ENCODE peak calls at places on chromosome 3, in four cellular contexts. One of them, this sample, is unnamed.

GRCh38 chr3:121648219-121648958 is 12.3 kb downstream of the HCLS1 start:
- DNase-seq in choroid plexus epithelial cell: peak
- DNase-seq in breast epithelium: no peak
- DNase-seq in psoas muscle: no peak
- DNase-seq in this sample: no peak

GRCh38 chr3:74693696-74694393 is 79.4 kb upstream of the CNTN3 start:
- DNase-seq in psoas muscle: no peak
- DNase-seq in breast epithelium: no peak
- DNase-seq in choroid plexus epithelial cell: no peak
- DNase-seq in this sample: no peak

GRCh38 chr3:172102883-172103310 is 63.5 kb downstream of the FNDC3B start:
- DNase-seq in breast epithelium: no peak
- DNase-seq in psoas muscle: no peak
- DNase-seq in choroid plexus epithelial cell: no peak
- DNase-seq in this sample: no peak

GRCh38 chr3:98945006-98945626 is 43.6 kb upstream of the DCBLD2 start:
- DNase-seq in choroid plexus epithelial cell: no peak
- DNase-seq in breast epithelium: no peak
- DNase-seq in psoas muscle: no peak
- DNase-seq in this sample: no peak

GRCh38 chr3:4999626-5000184 is 20.5 kb downstream of the BHLHE40 start:
- DNase-seq in breast epithelium: peak
- DNase-seq in psoas muscle: no peak
- DNase-seq in choroid plexus epithelial cell: no peak
- DNase-seq in this sample: no peak

GRCh38 chr3:65641041-65641440 is 397.7 kb downstream of the MAGI1 start:
- DNase-seq in psoas muscle: no peak
- DNase-seq in choroid plexus epithelial cell: no peak
- DNase-seq in breast epithelium: no peak
- DNase-seq in this sample: no peak

GRCh38 chr3:46386206-46386605 is 15.5 kb downstream of the CCR5 start:
- DNase-seq in breast epithelium: no peak
- DNase-seq in psoas muscle: no peak
- DNase-seq in choroid plexus epithelial cell: peak
- DNase-seq in this sample: no peak

GRCh38 chr3:132343018-132343612 is 25.9 kb downstream of the ACP3 start:
- DNase-seq in choroid plexus epithelial cell: peak
- DNase-seq in psoas muscle: no peak
- DNase-seq in breast epithelium: no peak
- DNase-seq in this sample: no peak

GRCh38 chr3:177341766-177342165 is 144.5 kb upstream of the TBL1XR1 start:
- DNase-seq in psoas muscle: no peak
- DNase-seq in choroid plexus epithelial cell: no peak
- DNase-seq in breast epithelium: no peak
- DNase-seq in this sample: no peak

GRCh38 chr3:64405211-64405818 is 180.0 kb upstream of the PRICKLE2 start:
- DNase-seq in breast epithelium: no peak
- DNase-seq in psoas muscle: no peak
- DNase-seq in choroid plexus epithelial cell: peak
- DNase-seq in this sample: peak

GRCh38 chr3:120498947-120499346 is 48.2 kb upstream of the FSTL1 start:
- DNase-seq in psoas muscle: no peak
- DNase-seq in choroid plexus epithelial cell: peak
- DNase-seq in breast epithelium: no peak
- DNase-seq in this sample: peak

GRCh38 chr3:42533161-42533897 is 30.9 kb downstream of the VIPR1 start:
- DNase-seq in psoas muscle: no peak
- DNase-seq in choroid plexus epithelial cell: no peak
- DNase-seq in breast epithelium: no peak
- DNase-seq in this sample: no peak

GRCh38 chr3:167106456-167106855 is 273.6 kb downstream of the ZBBX start:
- DNase-seq in choroid plexus epithelial cell: no peak
- DNase-seq in psoas muscle: no peak
- DNase-seq in breast epithelium: no peak
- DNase-seq in this sample: no peak

GRCh38 chr3:167100651-167101050 is 279.4 kb downstream of the ZBBX start:
- DNase-seq in psoas muscle: no peak
- DNase-seq in choroid plexus epithelial cell: no peak
- DNase-seq in breast epithelium: no peak
- DNase-seq in this sample: no peak

GRCh38 chr3:167100200-167100599 is 279.9 kb downstream of the ZBBX start:
- DNase-seq in psoas muscle: no peak
- DNase-seq in choroid plexus epithelial cell: no peak
- DNase-seq in breast epithelium: no peak
- DNase-seq in this sample: no peak

DNA sequence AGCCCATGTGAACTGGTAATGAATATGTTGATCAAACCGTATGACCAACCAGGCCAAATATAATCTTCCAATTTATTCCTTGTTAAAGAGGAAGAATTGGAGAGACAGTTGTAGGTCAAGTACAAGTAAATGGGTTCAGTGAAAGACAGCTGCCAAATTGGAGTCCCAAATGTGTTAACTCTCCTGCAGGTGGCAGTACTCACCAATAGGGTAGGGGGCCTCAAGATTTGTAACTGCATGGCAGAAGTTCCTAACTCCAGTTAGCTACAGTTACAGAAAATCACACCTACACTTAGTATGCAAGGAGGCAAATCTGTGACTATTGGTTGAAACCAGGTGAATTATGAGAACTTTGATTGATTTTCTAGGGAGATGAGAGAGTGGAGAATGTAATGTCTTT is 278.0 kb downstream of the ZBBX start:
- DNase-seq in breast epithelium: no peak
- DNase-seq in psoas muscle: no peak
- DNase-seq in choroid plexus epithelial cell: no peak
- DNase-seq in this sample: no peak
- TF ChIP-seq CTCF in breast epithelium: no peak
- TF ChIP-seq CTCF in psoas muscle: peak
- TF ChIP-seq CTCF in choroid plexus epithelial cell: no peak
- TF ChIP-seq CTCF in this sample: no peak

DNA sequence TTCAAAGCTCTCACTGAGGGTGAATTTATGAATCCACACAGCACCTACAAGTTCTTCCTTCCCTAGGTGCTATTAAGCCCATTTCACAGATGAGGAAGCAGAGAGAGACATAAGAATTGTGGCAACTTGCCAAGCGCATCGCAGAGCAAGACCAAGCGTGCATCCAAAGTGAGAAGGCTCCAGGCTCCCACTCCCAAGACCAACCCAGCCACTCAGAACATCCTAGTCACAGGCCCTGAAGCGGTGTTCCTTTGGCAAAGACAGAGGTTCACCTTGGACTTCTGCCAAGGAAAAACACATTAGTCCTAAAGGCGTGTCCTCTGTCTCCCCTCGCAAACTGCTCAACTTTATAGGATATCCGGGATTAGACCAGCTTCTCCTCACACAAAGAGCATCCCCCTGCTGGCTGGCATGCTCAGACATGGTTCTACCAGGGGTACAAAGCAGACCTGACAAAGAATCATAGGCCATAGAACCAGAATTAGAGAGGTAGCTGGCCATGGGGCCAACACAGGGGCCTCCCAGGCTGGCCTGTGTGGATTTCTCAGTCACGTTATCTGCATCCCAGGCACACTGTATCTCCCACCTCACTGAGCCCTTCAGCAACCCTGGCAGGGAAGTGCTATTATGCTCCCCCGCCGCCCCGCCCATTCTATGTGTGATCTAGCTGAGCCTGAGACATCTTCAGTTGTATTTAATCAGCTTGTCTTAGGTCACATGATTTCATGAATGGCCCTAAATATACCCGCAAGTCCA is 160.2 kb downstream of the FOXP1 start:
- DNase-seq in choroid plexus epithelial cell: no peak
- DNase-seq in psoas muscle: no peak
- DNase-seq in breast epithelium: no peak
- DNase-seq in this sample: no peak
- TF ChIP-seq CTCF in choroid plexus epithelial cell: peak
- TF ChIP-seq CTCF in psoas muscle: no peak
- TF ChIP-seq CTCF in breast epithelium: peak
- TF ChIP-seq CTCF in this sample: no peak

DNA sequence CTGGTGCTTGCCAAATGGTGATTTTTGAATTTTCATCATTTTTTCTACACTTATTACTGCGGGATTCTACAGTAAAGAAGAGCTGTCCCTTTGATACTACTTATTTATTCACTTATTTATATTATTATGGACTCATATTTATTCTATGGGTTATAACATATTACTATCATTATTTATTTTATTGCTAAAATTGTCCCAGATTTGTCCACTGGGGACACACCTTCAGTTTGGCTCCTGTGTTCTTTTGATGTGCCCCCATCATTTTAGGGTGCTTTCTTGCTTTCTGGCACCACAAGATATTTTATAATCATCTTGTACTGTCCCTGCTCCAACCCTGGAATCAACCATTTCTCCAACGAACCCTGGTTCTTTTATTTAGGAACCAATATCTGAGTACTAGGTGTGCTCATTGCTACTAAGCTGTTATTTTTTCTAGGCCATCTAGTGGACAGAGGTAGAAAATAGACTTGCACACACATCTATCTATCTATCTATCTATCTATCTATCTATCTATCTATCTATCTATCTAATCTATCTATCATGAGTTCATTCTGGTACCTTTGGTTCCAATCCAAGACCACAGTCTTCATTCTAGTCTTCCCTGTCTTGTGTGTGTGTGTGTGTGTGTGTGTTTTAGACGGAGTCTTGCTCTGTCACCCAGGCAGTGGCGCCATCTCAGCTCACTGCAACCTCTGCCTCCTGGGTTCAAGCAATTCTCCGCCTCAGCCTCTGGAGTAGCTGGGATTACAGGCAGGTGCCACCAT is 16.0 kb downstream of the SLC22A14 start:
- DNase-seq in choroid plexus epithelial cell: peak
- DNase-seq in breast epithelium: no peak
- DNase-seq in psoas muscle: no peak
- DNase-seq in this sample: no peak
- TF ChIP-seq CTCF in choroid plexus epithelial cell: no peak
- TF ChIP-seq CTCF in breast epithelium: no peak
- TF ChIP-seq CTCF in psoas muscle: peak
- TF ChIP-seq CTCF in this sample: peak

GRCh38 chr3:136949708-136950107 is 8.1 kb upstream of the IL20RB start:
- DNase-seq in choroid plexus epithelial cell: peak
- DNase-seq in breast epithelium: no peak
- DNase-seq in psoas muscle: no peak
- DNase-seq in this sample: no peak
- TF ChIP-seq CTCF in choroid plexus epithelial cell: peak
- TF ChIP-seq CTCF in breast epithelium: no peak
- TF ChIP-seq CTCF in psoas muscle: no peak
- TF ChIP-seq CTCF in this sample: peak

This sample was measured in AG09319.